ENCODE peak calls at places on chromosome 15, in six cellular contexts. One of them, this sample, is unnamed.

GRCh38 chr15:70788114-70789049 is 25.0 kb upstream of the UACA start:
- DNase-seq in GM23338: no peak
- DNase-seq in ELF-1: no peak
- DNase-seq in heart right ventricle: no peak
- DNase-seq in frontal cortex: no peak
- DNase-seq in stimulated activated naive B cell treated with anti-CD40 and anti-IgM and Interleukin-4, amounts not matched to agents 10 μg/mL and 1 μg/mL and 100 μg/mL, for 72 hours: no peak
- DNase-seq in this sample: no peak

GRCh38 chr15:63332367-63333078 is 49.1 kb downstream of the CA12 start:
- DNase-seq in GM23338: no peak
- DNase-seq in ELF-1: no peak
- DNase-seq in heart right ventricle: no peak
- DNase-seq in frontal cortex: no peak
- DNase-seq in stimulated activated naive B cell treated with anti-CD40 and anti-IgM and Interleukin-4, amounts not matched to agents 10 μg/mL and 1 μg/mL and 100 μg/mL, for 72 hours: no peak
- DNase-seq in this sample: no peak

GRCh38 chr15:94327356-94327936 is 96.1 kb downstream of the MCTP2 start:
- DNase-seq in GM23338: peak
- DNase-seq in ELF-1: no peak
- DNase-seq in heart right ventricle: no peak
- DNase-seq in frontal cortex: peak
- DNase-seq in stimulated activated naive B cell treated with anti-CD40 and anti-IgM and Interleukin-4, amounts not matched to agents 10 μg/mL and 1 μg/mL and 100 μg/mL, for 72 hours: no peak
- DNase-seq in this sample: no peak

GRCh38 chr15:60351066-60351465 is 46.7 kb downstream of the ANXA2 start:
- DNase-seq in GM23338: no peak
- DNase-seq in ELF-1: no peak
- DNase-seq in heart right ventricle: no peak
- DNase-seq in frontal cortex: no peak
- DNase-seq in stimulated activated naive B cell treated with anti-CD40 and anti-IgM and Interleukin-4, amounts not matched to agents 10 μg/mL and 1 μg/mL and 100 μg/mL, for 72 hours: no peak
- DNase-seq in this sample: no peak

GRCh38 chr15:39746176-39746575 is 36.5 kb downstream of the FSIP1 start:
- DNase-seq in GM23338: no peak
- DNase-seq in ELF-1: no peak
- DNase-seq in heart right ventricle: no peak
- DNase-seq in frontal cortex: no peak
- DNase-seq in stimulated activated naive B cell treated with anti-CD40 and anti-IgM and Interleukin-4, amounts not matched to agents 10 μg/mL and 1 μg/mL and 100 μg/mL, for 72 hours: no peak
- DNase-seq in this sample: no peak

GRCh38 chr15:84598993-84599392 is 1.8 kb upstream of the ZSCAN2 start:
- DNase-seq in GM23338: peak
- DNase-seq in ELF-1: peak
- DNase-seq in heart right ventricle: peak
- DNase-seq in frontal cortex: peak
- DNase-seq in stimulated activated naive B cell treated with anti-CD40 and anti-IgM and Interleukin-4, amounts not matched to agents 10 μg/mL and 1 μg/mL and 100 μg/mL, for 72 hours: no peak
- DNase-seq in this sample: no peak

GRCh38 chr15:93020976-93021772 is 67.8 kb downstream of the RGMA start:
- DNase-seq in GM23338: no peak
- DNase-seq in ELF-1: no peak
- DNase-seq in heart right ventricle: no peak
- DNase-seq in frontal cortex: no peak
- DNase-seq in stimulated activated naive B cell treated with anti-CD40 and anti-IgM and Interleukin-4, amounts not matched to agents 10 μg/mL and 1 μg/mL and 100 μg/mL, for 72 hours: no peak
- DNase-seq in this sample: no peak

GRCh38 chr15:64692166-64692565 is 83.2 kb downstream of the RBPMS2 start:
- DNase-seq in GM23338: no peak
- DNase-seq in ELF-1: no peak
- DNase-seq in heart right ventricle: peak
- DNase-seq in frontal cortex: no peak
- DNase-seq in stimulated activated naive B cell treated with anti-CD40 and anti-IgM and Interleukin-4, amounts not matched to agents 10 μg/mL and 1 μg/mL and 100 μg/mL, for 72 hours: no peak
- DNase-seq in this sample: no peak

GRCh38 chr15:73081321-73081958 is 29.2 kb downstream of the NEO1 start:
- DNase-seq in GM23338: peak
- DNase-seq in ELF-1: peak
- DNase-seq in heart right ventricle: peak
- DNase-seq in frontal cortex: no peak
- DNase-seq in stimulated activated naive B cell treated with anti-CD40 and anti-IgM and Interleukin-4, amounts not matched to agents 10 μg/mL and 1 μg/mL and 100 μg/mL, for 72 hours: no peak
- DNase-seq in this sample: no peak

GRCh38 chr15:36370735-36371115 is 208.7 kb upstream of the CDIN1 start:
- DNase-seq in GM23338: no peak
- DNase-seq in ELF-1: no peak
- DNase-seq in heart right ventricle: no peak
- DNase-seq in frontal cortex: no peak
- DNase-seq in stimulated activated naive B cell treated with anti-CD40 and anti-IgM and Interleukin-4, amounts not matched to agents 10 μg/mL and 1 μg/mL and 100 μg/mL, for 72 hours: no peak
- DNase-seq in this sample: no peak

GRCh38 chr15:63555520-63555919 is 41.7 kb upstream of the FBXL22 start:
- DNase-seq in GM23338: no peak
- DNase-seq in ELF-1: no peak
- DNase-seq in heart right ventricle: no peak
- DNase-seq in frontal cortex: no peak
- DNase-seq in stimulated activated naive B cell treated with anti-CD40 and anti-IgM and Interleukin-4, amounts not matched to agents 10 μg/mL and 1 μg/mL and 100 μg/mL, for 72 hours: no peak
- DNase-seq in this sample: no peak

GRCh38 chr15:83935774-83936173 is 281.9 kb downstream of the ADAMTSL3 start:
- DNase-seq in GM23338: no peak
- DNase-seq in ELF-1: no peak
- DNase-seq in heart right ventricle: no peak
- DNase-seq in frontal cortex: no peak
- DNase-seq in stimulated activated naive B cell treated with anti-CD40 and anti-IgM and Interleukin-4, amounts not matched to agents 10 μg/mL and 1 μg/mL and 100 μg/mL, for 72 hours: no peak
- DNase-seq in this sample: no peak

GRCh38 chr15:74780983-74781672 is 752 bp upstream of the CSK start:
- DNase-seq in GM23338: peak
- DNase-seq in ELF-1: no peak
- DNase-seq in heart right ventricle: no peak
- DNase-seq in frontal cortex: no peak
- DNase-seq in stimulated activated naive B cell treated with anti-CD40 and anti-IgM and Interleukin-4, amounts not matched to agents 10 μg/mL and 1 μg/mL and 100 μg/mL, for 72 hours: no peak
- DNase-seq in this sample: no peak

GRCh38 chr15:99504071-99504822 is 61.5 kb upstream of the MEF2A start:
- DNase-seq in GM23338: no peak
- DNase-seq in ELF-1: no peak
- DNase-seq in heart right ventricle: no peak
- DNase-seq in frontal cortex: no peak
- DNase-seq in stimulated activated naive B cell treated with anti-CD40 and anti-IgM and Interleukin-4, amounts not matched to agents 10 μg/mL and 1 μg/mL and 100 μg/mL, for 72 hours: peak
- DNase-seq in this sample: no peak

GRCh38 chr15:99135194-99135593 is 30.3 kb downstream of the SYNM start:
- DNase-seq in GM23338: no peak
- DNase-seq in ELF-1: no peak
- DNase-seq in heart right ventricle: no peak
- DNase-seq in frontal cortex: no peak
- DNase-seq in stimulated activated naive B cell treated with anti-CD40 and anti-IgM and Interleukin-4, amounts not matched to agents 10 μg/mL and 1 μg/mL and 100 μg/mL, for 72 hours: no peak
- DNase-seq in this sample: no peak

This sample was measured in type B pancreatic cell.